ENCODE peak calls at places on chromosome X, in five cellular contexts. P is stimulated activated CD8-positive, alpha-beta memory T cell treated with anti-CD3 and anti-CD28 coated beads, Interleukin-4, amount 100 ng/mL, for 24 hours; L is mesothelial cell of epicardium; N is fibroblast of the aortic adventitia; U is CD4-positive, CD25-positive, alpha-beta regulatory T cell. R is an unnamed sample.

GRCh38 chrX:7828594-7828993 is 14.4 kb upstream of the VCX start:
- DNase-seq in P (no peak), L (no peak), N (no peak), U (no peak), R (no peak)

GRCh38 chrX:155216179-155216939 is at the start of gene VBP1:
- DNase-seq in P (peak), L (peak), N (peak), U (peak), R (peak)

GRCh38 chrX:151902813-151903591 is 9.7 kb upstream of the MAGEA4 start:
- DNase-seq in P (no peak), L (no peak), N (peak), U (no peak), R (no peak)

GRCh38 chrX:123738378-123738955 is 5.6 kb upstream of the THOC2 start:
- DNase-seq in P (no peak), L (no peak), N (no peak), U (no peak), R (no peak)

GRCh38 chrX:46459603-46460002 is 85.6 kb downstream of the ZNF674 start:
- DNase-seq in P (no peak), L (no peak), N (no peak), U (no peak), R (no peak)

GRCh38 chrX:71919886-71920285 is 9.2 kb downstream of the NHSL2 start:
- DNase-seq in P (no peak), L (no peak), N (no peak), U (no peak), R (no peak)

GRCh38 chrX:25998687-25999086 is 139.5 kb upstream of the MAGEB18 start:
- DNase-seq in P (no peak), L (no peak), N (no peak), U (no peak), R (no peak)

GRCh38 chrX:96764864-96765263 is 80.2 kb downstream of the DIAPH2 start:
- DNase-seq in P (no peak), L (no peak), N (no peak), U (no peak), R (no peak)

GRCh38 chrX:107118322-107119147 is at the start of gene RBM41:
- DNase-seq in P (peak), L (peak), N (peak), U (peak), R (peak)

R was measured in left lobe of liver.